ENCODE peak calls at places on chromosomes 11 and 22, in ten cellular contexts. One of them, this sample, is unnamed.

GRCh38 chr11:121274332-121274991 is 18.1 kb upstream of the SC5D start:
- DNase-seq in neural progenitor cell: no peak
- DNase-seq in endodermal cell: no peak
- DNase-seq in A549: no peak
- DNase-seq in adipocyte: no peak
- DNase-seq in BJ: no peak
- DNase-seq in transverse colon: no peak
- DNase-seq in left ventricle myocardium inferior: no peak
- DNase-seq in H1: no peak
- DNase-seq in BE2C: no peak
- DNase-seq in this sample: no peak

GRCh38 chr11:132790466-132790865 is 741.8 kb downstream of the OPCML start:
- DNase-seq in neural progenitor cell: no peak
- DNase-seq in endodermal cell: no peak
- DNase-seq in A549: no peak
- DNase-seq in adipocyte: no peak
- DNase-seq in BJ: no peak
- DNase-seq in transverse colon: no peak
- DNase-seq in left ventricle myocardium inferior: no peak
- DNase-seq in H1: no peak
- DNase-seq in BE2C: no peak
- DNase-seq in this sample: no peak

GRCh38 chr11:38952698-38953097 is 2354.7 kb upstream of the RAG2 start:
- DNase-seq in neural progenitor cell: no peak
- DNase-seq in endodermal cell: no peak
- DNase-seq in A549: no peak
- DNase-seq in adipocyte: no peak
- DNase-seq in BJ: no peak
- DNase-seq in transverse colon: no peak
- DNase-seq in left ventricle myocardium inferior: no peak
- DNase-seq in H1: no peak
- DNase-seq in BE2C: peak
- DNase-seq in this sample: no peak

GRCh38 chr11:2216400-2217064 is 44.9 kb upstream of the TH start:
- DNase-seq in neural progenitor cell: no peak
- DNase-seq in endodermal cell: no peak
- DNase-seq in A549: no peak
- DNase-seq in adipocyte: no peak
- DNase-seq in BJ: no peak
- DNase-seq in transverse colon: no peak
- DNase-seq in left ventricle myocardium inferior: no peak
- DNase-seq in H1: no peak
- DNase-seq in BE2C: no peak
- DNase-seq in this sample: no peak

GRCh38 chr11:472816-473215 is 22.7 kb downstream of the PTDSS2 start:
- DNase-seq in neural progenitor cell: no peak
- DNase-seq in endodermal cell: no peak
- DNase-seq in A549: no peak
- DNase-seq in adipocyte: no peak
- DNase-seq in BJ: no peak
- DNase-seq in transverse colon: no peak
- DNase-seq in left ventricle myocardium inferior: no peak
- DNase-seq in H1: no peak
- DNase-seq in BE2C: no peak
- DNase-seq in this sample: no peak

GRCh38 chr22:44242946-44243724 is 62.4 kb downstream of the PARVG start:
- DNase-seq in neural progenitor cell: no peak
- DNase-seq in endodermal cell: peak
- DNase-seq in A549: no peak
- DNase-seq in adipocyte: no peak
- DNase-seq in BJ: no peak
- DNase-seq in transverse colon: no peak
- DNase-seq in left ventricle myocardium inferior: no peak
- DNase-seq in H1: no peak
- DNase-seq in BE2C: no peak
- DNase-seq in this sample: no peak

GRCh38 chr11:15117751-15118150 is 3.0 kb downstream of the INSC start:
- DNase-seq in neural progenitor cell: no peak
- DNase-seq in endodermal cell: no peak
- DNase-seq in A549: no peak
- DNase-seq in adipocyte: no peak
- DNase-seq in BJ: no peak
- DNase-seq in transverse colon: no peak
- DNase-seq in left ventricle myocardium inferior: no peak
- DNase-seq in H1: no peak
- DNase-seq in BE2C: no peak
- DNase-seq in this sample: no peak

GRCh38 chr11:109508185-109508584 is 86.2 kb downstream of the C11orf87 start:
- DNase-seq in neural progenitor cell: no peak
- DNase-seq in endodermal cell: no peak
- DNase-seq in A549: no peak
- DNase-seq in adipocyte: no peak
- DNase-seq in BJ: no peak
- DNase-seq in transverse colon: no peak
- DNase-seq in left ventricle myocardium inferior: no peak
- DNase-seq in H1: no peak
- DNase-seq in BE2C: no peak
- DNase-seq in this sample: no peak

GRCh38 chr11:77095551-77096490 is 6.8 kb upstream of the OMP start:
- DNase-seq in neural progenitor cell: peak
- DNase-seq in endodermal cell: no peak
- DNase-seq in A549: no peak
- DNase-seq in adipocyte: no peak
- DNase-seq in BJ: no peak
- DNase-seq in transverse colon: peak
- DNase-seq in left ventricle myocardium inferior: peak
- DNase-seq in H1: no peak
- DNase-seq in BE2C: peak
- DNase-seq in this sample: no peak

GRCh38 chr11:65482306-65482850 is 16.5 kb upstream of the MALAT1 start:
- DNase-seq in neural progenitor cell: no peak
- DNase-seq in endodermal cell: no peak
- DNase-seq in A549: no peak
- DNase-seq in adipocyte: no peak
- DNase-seq in BJ: no peak
- DNase-seq in transverse colon: no peak
- DNase-seq in left ventricle myocardium inferior: no peak
- DNase-seq in H1: no peak
- DNase-seq in BE2C: no peak
- DNase-seq in this sample: no peak

GRCh38 chr11:65476632-65477270 is 22.1 kb upstream of the MALAT1 start:
- DNase-seq in neural progenitor cell: no peak
- DNase-seq in endodermal cell: no peak
- DNase-seq in A549: no peak
- DNase-seq in adipocyte: no peak
- DNase-seq in BJ: no peak
- DNase-seq in transverse colon: peak
- DNase-seq in left ventricle myocardium inferior: no peak
- DNase-seq in H1: no peak
- DNase-seq in BE2C: no peak
- DNase-seq in this sample: no peak

GRCh38 chr11:65477271-65478029 is 21.4 kb upstream of the MALAT1 start:
- DNase-seq in neural progenitor cell: peak
- DNase-seq in endodermal cell: peak
- DNase-seq in A549: peak
- DNase-seq in adipocyte: peak
- DNase-seq in BJ: no peak
- DNase-seq in transverse colon: peak
- DNase-seq in left ventricle myocardium inferior: peak
- DNase-seq in H1: no peak
- DNase-seq in BE2C: peak
- DNase-seq in this sample: peak

GRCh38 chr11:65478411-65479183 is 20.2 kb upstream of the MALAT1 start:
- DNase-seq in neural progenitor cell: peak
- DNase-seq in endodermal cell: peak
- DNase-seq in A549: no peak
- DNase-seq in adipocyte: peak
- DNase-seq in BJ: no peak
- DNase-seq in transverse colon: peak
- DNase-seq in left ventricle myocardium inferior: peak
- DNase-seq in H1: no peak
- DNase-seq in BE2C: no peak
- DNase-seq in this sample: peak

GRCh38 chr11:65479184-65480145 is 19.4 kb upstream of the MALAT1 start:
- DNase-seq in neural progenitor cell: peak
- DNase-seq in endodermal cell: peak
- DNase-seq in A549: peak
- DNase-seq in adipocyte: peak
- DNase-seq in BJ: peak
- DNase-seq in transverse colon: peak
- DNase-seq in left ventricle myocardium inferior: peak
- DNase-seq in H1: no peak
- DNase-seq in BE2C: peak
- DNase-seq in this sample: peak
- H3K4me3 ChIP-seq in neural progenitor cell: no peak
- H3K4me3 ChIP-seq in endodermal cell: no peak
- H3K4me3 ChIP-seq in A549: no peak
- H3K4me3 ChIP-seq in adipocyte: peak
- H3K4me3 ChIP-seq in BJ: peak
- H3K4me3 ChIP-seq in transverse colon: peak
- H3K4me3 ChIP-seq in left ventricle myocardium inferior: peak
- H3K4me3 ChIP-seq in H1: no peak
- H3K4me3 ChIP-seq in BE2C: peak
- H3K4me3 ChIP-seq in this sample: peak

DNA sequence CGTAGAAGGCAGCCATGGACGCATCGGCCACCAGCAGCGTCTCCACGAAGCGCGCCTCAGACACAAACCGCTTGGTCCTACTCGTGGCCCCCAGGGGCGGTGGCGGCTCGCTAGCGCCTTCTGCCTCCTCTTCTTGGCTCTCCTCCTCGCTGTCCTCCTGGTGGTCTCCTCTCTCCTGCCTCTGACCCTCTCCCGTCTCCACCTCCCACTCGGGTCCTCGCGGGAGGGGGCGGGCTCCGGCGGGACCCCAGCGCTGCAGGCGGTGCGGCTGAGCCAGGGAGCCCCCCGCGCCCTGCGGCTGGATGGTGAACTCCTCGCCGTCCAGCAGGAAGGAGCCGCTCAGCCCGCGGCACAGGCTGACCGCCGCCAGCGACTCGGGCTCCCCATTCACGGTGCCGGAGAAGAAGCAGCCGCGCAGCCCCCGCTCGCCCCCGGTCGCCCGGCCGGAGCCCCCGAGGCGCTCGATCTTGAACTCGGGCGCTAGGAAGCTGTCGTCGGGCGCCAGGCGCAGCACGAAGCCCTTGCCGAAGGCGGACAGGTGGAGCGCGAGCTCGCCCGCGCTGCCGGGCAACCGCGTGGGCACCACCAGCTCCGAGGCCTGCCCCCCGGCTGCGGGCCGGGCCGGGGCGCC is 713 bp downstream of the ADAMTS8 start:
- DNase-seq in neural progenitor cell: peak
- DNase-seq in endodermal cell: peak
- DNase-seq in A549: no peak
- DNase-seq in adipocyte: peak
- DNase-seq in BJ: no peak
- DNase-seq in transverse colon: peak
- DNase-seq in left ventricle myocardium inferior: peak
- DNase-seq in H1: no peak
- DNase-seq in BE2C: no peak
- DNase-seq in this sample: no peak
- H3K4me3 ChIP-seq in neural progenitor cell: peak
- H3K4me3 ChIP-seq in endodermal cell: peak
- H3K4me3 ChIP-seq in A549: peak
- H3K4me3 ChIP-seq in adipocyte: peak
- H3K4me3 ChIP-seq in BJ: no peak
- H3K4me3 ChIP-seq in transverse colon: peak
- H3K4me3 ChIP-seq in left ventricle myocardium inferior: peak
- H3K4me3 ChIP-seq in H1: peak
- H3K4me3 ChIP-seq in BE2C: no peak
- H3K4me3 ChIP-seq in this sample: no peak

DNA sequence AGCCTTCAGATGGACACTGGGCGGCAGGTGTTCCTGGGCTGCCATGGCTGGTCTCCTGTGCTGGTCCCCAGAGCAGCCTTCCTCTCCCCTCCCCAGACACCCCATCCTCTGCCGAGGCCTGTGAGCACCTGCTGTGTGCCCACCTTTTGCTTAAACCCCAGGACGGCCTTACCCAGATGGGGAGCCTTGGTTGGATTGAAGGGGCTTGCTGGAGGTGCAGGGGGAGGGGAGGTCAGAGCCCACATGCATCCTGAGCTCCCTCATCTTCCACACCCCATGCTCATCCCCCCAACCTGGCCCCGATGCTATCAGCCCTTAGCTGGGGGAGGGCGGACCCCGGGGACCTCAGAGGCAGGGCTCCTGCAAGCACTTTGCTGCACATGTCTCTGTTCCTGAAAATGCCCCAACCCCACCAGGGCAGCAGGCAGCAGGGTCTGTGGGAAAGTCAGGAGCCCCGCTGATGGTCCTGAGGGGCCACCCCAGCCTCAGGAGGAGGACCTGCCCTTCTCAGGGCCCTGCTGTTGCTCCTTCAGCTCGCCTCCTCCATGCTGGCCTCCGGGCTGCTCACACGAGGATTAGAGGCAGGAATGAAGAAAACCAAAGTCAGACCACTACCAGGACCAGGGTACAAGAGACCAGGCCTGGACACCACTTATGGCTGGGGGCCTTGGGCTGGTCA is 41.6 kb upstream of the CCDC188 start:
- DNase-seq in neural progenitor cell: no peak
- DNase-seq in endodermal cell: no peak
- DNase-seq in A549: no peak
- DNase-seq in adipocyte: no peak
- DNase-seq in BJ: no peak
- DNase-seq in transverse colon: no peak
- DNase-seq in left ventricle myocardium inferior: no peak
- DNase-seq in H1: no peak
- DNase-seq in BE2C: no peak
- DNase-seq in this sample: no peak
- H3K4me3 ChIP-seq in neural progenitor cell: no peak
- H3K4me3 ChIP-seq in endodermal cell: no peak
- H3K4me3 ChIP-seq in A549: no peak
- H3K4me3 ChIP-seq in adipocyte: no peak
- H3K4me3 ChIP-seq in BJ: no peak
- H3K4me3 ChIP-seq in transverse colon: no peak
- H3K4me3 ChIP-seq in left ventricle myocardium inferior: no peak
- H3K4me3 ChIP-seq in H1: no peak
- H3K4me3 ChIP-seq in BE2C: no peak
- H3K4me3 ChIP-seq in this sample: no peak

DNA sequence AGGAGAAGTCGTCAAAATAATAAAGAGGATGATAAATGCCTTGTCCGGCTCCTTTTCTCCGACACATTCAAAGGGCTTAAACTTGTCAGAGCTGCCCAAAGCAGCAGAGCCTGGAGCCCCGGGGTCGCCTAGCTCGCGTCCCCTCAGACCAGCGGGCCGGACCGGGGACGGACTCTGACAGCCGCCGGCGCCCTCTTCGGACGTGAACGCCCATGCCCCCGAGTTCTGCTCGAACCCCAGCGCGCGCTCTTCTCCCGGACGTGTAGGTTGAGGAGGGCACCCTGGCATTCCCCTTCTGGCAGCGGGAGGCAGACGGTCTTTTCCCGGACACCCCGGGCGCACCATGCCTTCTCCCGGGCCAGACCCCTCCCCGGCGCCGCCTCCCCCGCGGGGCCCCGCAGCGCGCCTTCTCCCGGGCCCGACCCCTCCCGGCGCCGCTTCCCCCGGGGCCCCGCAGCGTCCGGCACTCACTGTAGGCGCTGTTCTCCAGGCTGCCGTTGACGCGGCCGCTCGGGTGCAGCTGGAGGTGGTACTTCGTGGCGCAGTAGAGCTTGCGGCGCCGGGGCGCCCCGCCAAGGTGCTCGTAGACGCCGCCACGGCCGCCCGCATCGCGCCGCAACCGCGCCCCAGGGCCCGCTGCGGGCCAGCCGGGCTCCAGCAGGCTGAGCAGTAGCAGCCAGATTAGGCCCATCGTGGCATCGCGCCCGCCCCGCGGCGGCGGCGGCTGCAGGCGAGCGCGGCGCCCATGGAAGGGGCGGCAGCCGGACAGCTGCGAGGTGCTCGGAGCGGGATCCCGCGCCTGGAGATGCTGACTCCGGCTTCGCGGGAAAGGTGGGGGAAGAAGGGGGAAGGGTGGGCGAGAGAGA is 740 bp downstream of the FGF3 start:
- DNase-seq in neural progenitor cell: peak
- DNase-seq in endodermal cell: peak
- DNase-seq in A549: no peak
- DNase-seq in adipocyte: no peak
- DNase-seq in BJ: no peak
- DNase-seq in transverse colon: no peak
- DNase-seq in left ventricle myocardium inferior: no peak
- DNase-seq in H1: no peak
- DNase-seq in BE2C: no peak
- DNase-seq in this sample: no peak
- H3K4me3 ChIP-seq in neural progenitor cell: peak
- H3K4me3 ChIP-seq in endodermal cell: no peak
- H3K4me3 ChIP-seq in A549: peak
- H3K4me3 ChIP-seq in adipocyte: no peak
- H3K4me3 ChIP-seq in BJ: no peak
- H3K4me3 ChIP-seq in transverse colon: no peak
- H3K4me3 ChIP-seq in left ventricle myocardium inferior: peak
- H3K4me3 ChIP-seq in H1: peak
- H3K4me3 ChIP-seq in BE2C: no peak
- H3K4me3 ChIP-seq in this sample: no peak